ENCODE peak calls at places on chromosomes 13 and 19, in eight cellular contexts. Q, J, R, H, C, D, L and X are unnamed samples.

GRCh38 chr19:10552596-10553053 is 8.9 kb downstream of the ATG4D start:
- DNase-seq in Q (peak; percentile 65), R (peak; percentile 82), H (no peak), L (peak; percentile 75), D (peak; percentile 36), J (peak; percentile 47), C (no peak), X (no peak)

GRCh38 chr19:49552749-49553148 is 24.9 kb downstream of the RCN3 start:
- DNase-seq in Q (no peak), R (no peak), J (no peak), C (no peak), H (no peak), L (no peak), D (no peak), X (no peak)

GRCh38 chr19:46426506-46427162 is 2.1 kb downstream of the PNMA8C start:
- DNase-seq in J (no peak), Q (peak; percentile 80), D (peak; percentile 89), C (no peak), R (peak; percentile 94), L (peak; percentile 94), H (peak; percentile 94), X (peak; percentile 97)

GRCh38 chr19:18972301-18972831 is 31.3 kb upstream of the HOMER3 start:
- DNase-seq in H (no peak), R (no peak), D (peak; percentile 56), L (no peak), Q (no peak), C (no peak), J (no peak), X (no peak)

GRCh38 chr19:45863840-45864628 is at the start of gene FOXA3:
- DNase-seq in Q (peak; percentile 64), R (peak; percentile 84), D (peak; percentile 62), L (peak; percentile 87), H (peak; percentile 89), C (no peak), J (peak; percentile 39), X (peak; percentile 88)

GRCh38 chr19:37691881-37692504 is 27.6 kb downstream of the ZNF607 start:
- DNase-seq in J (no peak), Q (peak; percentile 16), D (peak; percentile 94), H (peak; percentile 90), C (no peak), R (peak; percentile 93), L (peak; percentile 89), X (peak; percentile 91)

GRCh38 chr19:16899566-16900075 is 10.8 kb downstream of the F2RL3 start:
- DNase-seq in C (peak; percentile 35), J (peak; percentile 60), R (peak; percentile 73), H (peak; percentile 46), D (peak; percentile 37), L (peak; percentile 53), Q (peak; percentile 62), X (peak; percentile 62)

GRCh38 chr19:21314676-21315075 is 14.5 kb downstream of the ZNF708 start:
- DNase-seq in C (no peak), L (peak; percentile 6), Q (no peak), H (peak; percentile 14), J (no peak), R (no peak), D (peak; percentile 39), X (no peak)

GRCh38 chr19:52946322-52947310 is 16.1 kb downstream of the ZNF816 start:
- DNase-seq in C (no peak), H (peak; percentile 78), D (peak; percentile 53), R (peak; percentile 99), L (peak; percentile 54), J (peak; percentile 77), Q (peak; percentile 13), X (peak; percentile 83)

GRCh38 chr13:49679244-49679643 is 12.0 kb downstream of the EBPL start:
- DNase-seq in R (no peak), D (peak; percentile 22), Q (peak; percentile 34), H (peak; percentile 19), C (no peak), J (no peak), L (no peak), X (no peak)

GRCh38 chr19:42242071-42242511 is 311 bp downstream of the GSK3A start:
- DNase-seq in Q (peak; percentile 43), R (no peak), D (peak; percentile 61), C (no peak), L (peak; percentile 59), J (no peak), H (peak; percentile 49), X (no peak)

GRCh38 chr19:5999693-6000092 is 21.8 kb upstream of the RANBP3 start:
- DNase-seq in R (no peak), Q (no peak), J (no peak), D (no peak), C (no peak), L (no peak), H (no peak), X (no peak)
- H3K4me1 ChIP-seq in R (no peaks in the 10 kb centered on the region), Q (no peaks in the 10 kb centered on the region), J (no peaks in the 10 kb centered on the region), D (no peaks in the 10 kb centered on the region), C (no peaks in the 10 kb centered on the region), L (peaks cover 11% of the 10 kb centered on the region), H (no peaks in the 10 kb centered on the region), X (no peaks in the 10 kb centered on the region)

GRCh38 chr19:44658069-44658727 is 13.1 kb upstream of the CEACAM19 start:
- DNase-seq in R (no peak), D (peak; percentile 20), J (no peak), C (no peak), Q (no peak), H (no peak), L (no peak), X (no peak)

GRCh38 chr19:44660081-44660480 is 11.2 kb upstream of the CEACAM19 start:
- DNase-seq in H (no peak), D (no peak), C (no peak), R (no peak), J (peak; percentile 45), Q (no peak), L (no peak), X (no peak)

GRCh38 chr19:44661205-44661604 is 10.1 kb upstream of the CEACAM19 start:
- DNase-seq in L (no peak), C (no peak), H (no peak), D (no peak), Q (no peak), R (no peak), J (no peak), X (no peak)

GRCh38 chr19:44653977-44654784 is 10.5 kb downstream of the PVR start:
- DNase-seq in R (peak; percentile 82), H (peak; percentile 77), J (peak; percentile 48), D (peak; percentile 71), C (no peak), Q (peak; percentile 88), L (no peak), X (peak; percentile 80)

DNA sequence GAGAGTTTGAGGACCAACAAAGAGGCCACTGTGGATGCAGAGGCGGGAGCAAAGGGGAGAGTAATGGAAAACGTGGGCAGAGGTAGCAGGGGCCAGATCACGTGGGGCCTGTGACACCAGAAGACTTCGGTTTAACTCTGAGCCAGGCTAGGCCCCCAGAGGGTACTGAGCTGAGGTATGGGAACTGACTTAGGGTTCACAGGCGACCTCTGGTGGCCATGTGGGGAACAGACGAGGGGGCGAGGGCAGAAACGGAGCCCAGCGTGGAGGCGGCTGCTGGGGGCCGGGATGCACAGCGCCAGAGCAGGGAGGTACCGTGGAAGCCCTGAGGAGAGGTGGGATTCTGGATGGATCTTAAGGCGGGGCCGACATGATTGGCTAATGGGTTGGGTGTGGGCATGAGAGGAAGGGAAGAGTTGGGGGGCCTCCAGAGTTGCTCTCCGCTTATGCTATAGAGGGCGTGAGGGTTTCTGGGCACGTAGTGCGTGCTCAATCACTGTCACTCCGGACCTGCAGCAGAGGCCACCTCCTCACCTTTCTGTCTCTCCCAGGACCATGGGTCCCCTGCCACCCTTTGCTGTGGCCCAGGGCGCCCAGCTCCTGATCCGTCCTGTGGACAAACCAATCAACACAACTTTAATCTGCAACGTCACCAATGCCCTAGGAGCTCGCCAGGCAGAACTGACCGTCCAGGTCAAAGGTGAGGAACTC is 13.7 kb downstream of the PVR start:
- DNase-seq in R (peak; percentile 90), H (peak; percentile 78), J (peak; percentile 54), L (peak; percentile 86), D (peak; percentile 70), Q (peak; percentile 68), C (no peak), X (peak; percentile 81)
- TF ChIP-seq EZH2phosphoT487 in R (no peak), H (no peak), J (no peak), L (no peak), D (no peak), Q (no peak), C (no peak), X (no peak)

GRCh38 chr19:55586976-55587668 is 6.5 kb upstream of the ZNF579 start:
- DNase-seq in L (peak; percentile 97), C (peak; percentile 85), H (peak; percentile 98), Q (peak; percentile 89), J (peak; percentile 99), D (peak; percentile 91), R (peak; percentile 98), X (peak; percentile 99)

GRCh38 chr19:55581145-55581827 is 638 bp upstream of the ZNF579 start:
- DNase-seq in R (peak; percentile 77), L (no peak), C (no peak), H (peak; percentile 50), D (peak; percentile 45), J (peak; percentile 45), Q (no peak), X (peak; percentile 49)

GRCh38 chr19:55585658-55586339 is 5.2 kb upstream of the ZNF579 start:
- DNase-seq in R (peak; percentile 90), H (peak; percentile 93), D (peak; percentile 60), J (no peak), L (peak; percentile 93), Q (peak; percentile 43), C (no peak), X (peak; percentile 89)

GRCh38 chr19:55581828-55582223 is 1.2 kb upstream of the ZNF579 start:
- DNase-seq in J (no peak), C (no peak), R (no peak), L (no peak), H (peak; percentile 27), Q (no peak), D (peak; percentile 14), X (no peak)

DNA sequence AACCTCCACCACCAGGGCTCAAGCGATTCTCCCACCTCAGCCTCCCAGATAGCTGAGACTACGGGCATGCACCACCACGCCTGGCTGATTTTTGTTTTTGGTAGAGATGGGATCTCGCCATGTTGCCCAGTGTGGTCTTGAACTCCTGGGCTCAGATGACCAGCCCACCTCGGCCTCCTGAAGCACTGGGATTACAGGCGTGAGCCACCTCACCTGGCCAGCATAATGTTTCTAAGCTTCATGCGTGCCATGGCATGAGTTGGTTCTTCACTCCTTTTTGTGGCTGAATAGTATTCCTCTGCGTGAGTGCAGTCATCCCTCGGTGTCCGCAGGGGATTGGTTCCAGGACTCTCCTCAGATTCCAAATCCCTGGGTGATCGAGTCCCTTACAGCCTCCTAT is 4.2 kb upstream of the ZNF579 start:
- DNase-seq in C (no peak), L (no peak), D (no peak), J (no peak), R (no peak), Q (no peak), H (no peak), X (no peak)
- H3K79me2 ChIP-seq in C (peaks cover 7% of the 10 kb centered on the region), L (peaks cover 8% of the 10 kb centered on the region), D (peaks cover 14% of the 10 kb centered on the region), J (peaks cover 12% of the 10 kb centered on the region), R (peaks cover 8% of the 10 kb centered on the region), Q (peaks cover 5% of the 10 kb centered on the region), H (peaks cover 14% of the 10 kb centered on the region), X (peaks cover 8% of the 10 kb centered on the region)

GRCh38 chr19:7673995-7674667 is 2.8 kb upstream of the MCEMP1 start:
- DNase-seq in J (peak; percentile 87), R (peak; percentile 87), Q (peak; percentile 66), L (peak; percentile 81), C (peak; percentile 72), H (peak; percentile 68), D (peak; percentile 74), X (peak; percentile 71)
- H3K4me1 ChIP-seq in J (peaks cover 5% of the 10 kb centered on the region), R (no peaks in the 10 kb centered on the region), Q (peaks cover 27% of the 10 kb centered on the region), L (no peaks in the 10 kb centered on the region), C (peaks cover 3% of the 10 kb centered on the region), H (no peaks in the 10 kb centered on the region), D (no peaks in the 10 kb centered on the region), X (peaks cover 7% of the 10 kb centered on the region)